ENCODE peak calls at places on chromosome 17, in seven cellular contexts. U, Q, W, E, H, Y and D are unnamed samples.
A peak's percentile ranks its signal among the peaks of the same experiment; 100 is the strongest.

GRCh38 chr17:38741853-38742421 is 6.2 kb downstream of the PCGF2 start:
- DNase-seq in U (no peak), Q (no peak), W (no peak), E (peak; percentile 82), H (peak; percentile 83), Y (no peak), D (no peak)

GRCh38 chr17:76833034-76833689 is 35.0 kb upstream of the MGAT5B start:
- DNase-seq in U (no peak), Q (no peak), W (peak; percentile 53), E (no peak), H (no peak), Y (no peak), D (no peak)

GRCh38 chr17:65055708-65056638 is 567 bp downstream of the GNA13 start:
- DNase-seq in U (peak; percentile 73), Q (peak; percentile 87), W (peak; percentile 66), E (peak; percentile 88), H (peak; percentile 55), Y (peak; percentile 30), D (peak; percentile 69)

GRCh38 chr17:17957584-17957916 is 14.7 kb downstream of the TOM1L2 start:
- DNase-seq in U (no peak), Q (no peak), W (no peak), E (peak; percentile 17), H (no peak), Y (no peak), D (no peak)

GRCh38 chr17:42684929-42685556 is 2.7 kb downstream of the CNTNAP1 start:
- DNase-seq in U (no peak), Q (no peak), W (no peak), E (no peak), H (no peak), Y (no peak), D (no peak)

GRCh38 chr17:44941712-44942331 is 5.8 kb downstream of the KIF18B start:
- DNase-seq in U (peak; percentile 62), Q (no peak), W (no peak), E (peak; percentile 40), H (no peak), Y (no peak), D (no peak)

GRCh38 chr17:1882836-1883235 is 53.0 kb downstream of the RPA1 start:
- DNase-seq in U (peak; percentile 66), Q (no peak), W (peak; percentile 18), E (no peak), H (no peak), Y (no peak), D (no peak)

GRCh38 chr17:39757931-39758873 is 20.5 kb downstream of the GRB7 start:
- DNase-seq in U (no peak), Q (no peak), W (no peak), E (peak; percentile 28), H (no peak), Y (no peak), D (no peak)

GRCh38 chr17:80477647-80478478 is 1.5 kb upstream of the NPTX1 start:
- DNase-seq in U (peak; percentile 75), Q (no peak), W (peak; percentile 56), E (peak; percentile 81), H (no peak), Y (no peak), D (peak; percentile 77)

GRCh38 chr17:77472837-77473214 is 332.1 kb downstream of the SEC14L1 start:
- DNase-seq in U (no peak), Q (no peak), W (no peak), E (no peak), H (no peak), Y (no peak), D (no peak)

GRCh38 chr17:73030501-73030911 is 62.0 kb downstream of the SLC39A11 start:
- DNase-seq in U (no peak), Q (no peak), W (no peak), E (peak; percentile 46), H (peak; percentile 31), Y (no peak), D (no peak)

GRCh38 chr17:44782349-44782850 is 23.6 kb downstream of the ADAM11 start:
- DNase-seq in U (no peak), Q (no peak), W (no peak), E (no peak), H (no peak), Y (no peak), D (no peak)

GRCh38 chr17:46063239-46063638 is 64.2 kb downstream of the STH start:
- DNase-seq in U (peak; percentile 84), Q (no peak), W (no peak), E (no peak), H (no peak), Y (no peak), D (no peak)

GRCh38 chr17:42844271-42844670 is at the start of gene AOC2:
- DNase-seq in U (no peak), Q (no peak), W (no peak), E (no peak), H (no peak), Y (no peak), D (no peak)

GRCh38 chr17:79370126-79370525 is 240.7 kb downstream of the RBFOX3 start:
- DNase-seq in U (no peak), Q (no peak), W (no peak), E (no peak), H (no peak), Y (no peak), D (no peak)

GRCh38 chr17:47686661-47687327 is 7.2 kb upstream of the TBKBP1 start:
- DNase-seq in U (no peak), Q (no peak), W (no peak), E (no peak), H (no peak), Y (no peak), D (no peak)
- H3K27ac ChIP-seq in U (no peak overlapping the region), Q (no peak overlapping the region), W (no peak overlapping the region), E (no peak overlapping the region), H (peak overlapping the region; percentile 52), Y (no peak overlapping the region), D (no peak overlapping the region)

GRCh38 chr17:70525976-70526375 is 356.6 kb downstream of the KCNJ2 start:
- DNase-seq in U (no peak), Q (no peak), W (no peak), E (no peak), H (no peak), Y (no peak), D (no peak)

GRCh38 chr17:70521821-70522256 is 352.5 kb downstream of the KCNJ2 start:
- DNase-seq in U (no peak), Q (no peak), W (no peak), E (no peak), H (peak; percentile 75), Y (no peak), D (peak; percentile 23)

GRCh38 chr17:70523407-70523806 is 354.1 kb downstream of the KCNJ2 start:
- DNase-seq in U (no peak), Q (no peak), W (no peak), E (no peak), H (no peak), Y (no peak), D (no peak)

DNA sequence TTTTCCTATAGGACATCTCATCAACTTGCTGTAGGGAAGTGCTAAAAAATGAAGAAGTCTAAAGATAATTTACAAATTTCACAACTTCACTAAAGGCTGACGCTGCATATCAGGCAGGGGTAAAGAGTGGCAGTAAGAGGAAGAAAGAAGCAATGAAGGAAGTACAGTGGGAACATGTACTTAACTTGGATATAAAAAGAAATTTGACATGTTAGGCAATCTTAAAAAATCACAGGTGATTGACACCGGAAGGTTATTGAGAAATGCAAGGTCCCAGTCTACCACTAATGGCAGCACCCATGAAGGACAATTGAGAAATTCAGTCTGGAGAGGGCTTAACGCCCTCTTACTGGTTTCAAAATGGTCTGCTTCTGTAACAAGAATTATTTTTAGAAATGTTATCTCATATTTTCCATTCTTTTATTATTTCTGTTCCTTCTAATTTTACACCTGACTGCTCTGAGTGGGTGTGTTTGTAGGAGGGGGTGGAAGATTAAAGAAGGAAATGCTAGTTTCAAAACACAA is 358.1 kb downstream of the KCNJ2 start:
- DNase-seq in U (no peak), Q (no peak), W (no peak), E (no peak), H (no peak), Y (no peak), D (no peak)
- TF ChIP-seq EP300 in U (no peak), Q (no peak), W (no peak), E (no peak), H (no peak), Y (peak; percentile 76), D (no peak)

DNA sequence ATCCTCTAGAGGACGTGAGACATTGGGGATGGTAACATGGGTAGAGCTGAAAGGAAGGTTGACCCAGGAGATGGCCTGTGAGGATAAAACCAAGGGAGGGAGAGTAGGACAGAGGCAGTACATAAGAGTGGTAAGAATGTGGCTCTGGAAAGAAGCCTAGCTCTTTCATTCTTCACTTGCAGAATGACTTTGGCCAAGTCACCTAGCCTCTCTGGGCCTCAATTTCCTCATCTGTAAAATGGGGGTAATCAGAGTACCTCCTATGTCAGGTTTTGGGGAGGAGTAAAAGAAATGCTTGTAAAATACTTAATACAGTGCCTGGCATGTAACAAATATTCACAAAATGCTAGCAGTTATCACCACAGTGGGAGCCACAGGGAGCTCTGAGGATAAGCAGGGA is 6.9 kb downstream of the KDM6B start:
- DNase-seq in U (no peak), Q (no peak), W (no peak), E (no peak), H (no peak), Y (no peak), D (no peak)
- H3K4me1 ChIP-seq in U (peaks cover 52% of the 10 kb centered on the region), Q (peaks cover 85% of the 10 kb centered on the region), W (peaks cover 42% of the 10 kb centered on the region), E (peaks cover 91% of the 10 kb centered on the region), H (peaks cover 69% of the 10 kb centered on the region), Y (no peaks in the 10 kb centered on the region), D (peaks cover 17% of the 10 kb centered on the region)

GRCh38 chr17:36542755-36543154 is 2.0 kb upstream of the GGNBP2 start:
- DNase-seq in U (no peak), Q (no peak), W (no peak), E (no peak), H (no peak), Y (no peak), D (no peak)

GRCh38 chr17:36545465-36546417 is 1.0 kb downstream of the GGNBP2 start:
- DNase-seq in U (peak; percentile 98), Q (peak; percentile 98), W (peak; percentile 93), E (peak; percentile 99), H (peak; percentile 97), Y (peak; percentile 94), D (peak; percentile 96)

GRCh38 chr17:36545093-36545464 is 360 bp downstream of the GGNBP2 start:
- DNase-seq in U (peak; percentile 58), Q (no peak), W (no peak), E (no peak), H (no peak), Y (no peak), D (no peak)

GRCh38 chr17:36544049-36544319 is 735 bp upstream of the GGNBP2 start:
- DNase-seq in U (peak; percentile 46), Q (no peak), W (no peak), E (peak; percentile 70), H (peak; percentile 47), Y (no peak), D (no peak)

DNA sequence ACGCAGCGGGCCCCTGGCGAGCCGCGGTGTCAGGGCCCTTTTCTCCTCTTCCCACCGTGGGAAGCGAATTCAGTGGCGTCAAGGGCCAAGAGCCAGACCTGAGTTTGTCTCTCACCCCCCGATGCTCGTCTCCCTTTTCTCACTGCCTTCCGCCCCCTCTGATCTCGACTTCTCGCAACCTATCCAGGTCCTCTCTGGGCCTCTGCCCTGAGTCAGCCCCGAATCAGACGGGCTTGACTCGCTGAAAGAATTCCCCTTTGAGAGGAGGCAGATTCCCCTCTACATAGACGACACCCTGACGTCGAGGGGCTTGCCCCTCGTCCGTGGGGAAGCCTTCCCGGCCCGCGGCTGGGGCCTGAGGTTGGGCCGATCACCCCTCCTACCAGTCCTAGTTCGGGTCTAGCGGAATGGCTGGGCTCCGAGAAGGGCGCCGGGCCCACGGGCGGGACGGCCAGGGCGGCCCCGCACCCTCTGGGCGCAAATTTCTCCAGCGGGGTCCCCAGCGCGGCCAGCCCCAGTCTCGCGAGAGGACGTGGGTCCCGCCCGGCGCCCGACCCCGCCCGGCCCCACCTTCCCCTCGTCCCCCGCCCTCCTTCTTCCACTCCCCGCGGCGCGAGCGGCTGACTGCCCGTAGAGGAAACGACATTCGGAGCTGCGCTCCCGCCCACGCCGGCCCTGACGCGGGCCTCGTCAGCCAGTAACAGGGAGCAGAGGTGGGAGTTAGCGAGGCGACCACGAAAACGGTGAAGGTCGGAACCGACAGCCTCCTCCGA is at the start of gene GGNBP2:
- DNase-seq in U (peak; percentile 85), Q (peak; percentile 97), W (peak; percentile 89), E (peak; percentile 95), H (peak; percentile 92), Y (peak; percentile 83), D (peak; percentile 90)
- H3K27ac ChIP-seq in U (peak within 1 kb of the TSS; percentile 96), Q (peak within 1 kb of the TSS; percentile 97), W (peak within 1 kb of the TSS; percentile 99), E (peak within 1 kb of the TSS; percentile 95), H (peak within 1 kb of the TSS; percentile 100), Y (peak within 1 kb of the TSS; percentile 100), D (peak within 1 kb of the TSS; percentile 99)